ENCODE peak calls at places on chromosomes 2 and 18, in four cellular contexts. J, E, G and H are unnamed samples.

GRCh38 chr2:226048625-226049024 is 649.1 kb downstream of the NYAP2 start:
- DNase-seq in J (peak; percentile 9), E (no peak), G (no peak), H (no peak)

GRCh38 chr18:48852292-48852691 is 98.5 kb downstream of the SMAD7 start:
- DNase-seq in J (no peak), E (peak; percentile 25), G (no peak), H (no peak)

GRCh38 chr2:238313991-238314350 is 6.3 kb upstream of the TRAF3IP1 start:
- DNase-seq in J (no peak), E (no peak), G (no peak), H (no peak)

GRCh38 chr2:69989017-69989416 is 27.6 kb upstream of the ASPRV1 start:
- DNase-seq in J (no peak), E (no peak), G (no peak), H (no peak)

GRCh38 chr2:161063946-161064306 is 96.3 kb upstream of the TANK start:
- DNase-seq in J (no peak), E (no peak), G (no peak), H (no peak)

GRCh38 chr2:30095402-30095801 is 51.4 kb upstream of the YPEL5 start:
- DNase-seq in J (no peak), E (no peak), G (no peak), H (no peak)

GRCh38 chr18:48816554-48816953 is 134.2 kb downstream of the SMAD7 start:
- DNase-seq in J (no peak), E (no peak), G (no peak), H (no peak)

GRCh38 chr2:143161982-143162837 is 33.0 kb downstream of the ARHGAP15 start:
- DNase-seq in J (peak; percentile 49), E (peak; percentile 13), G (peak; percentile 40), H (peak; percentile 58)

GRCh38 chr2:174205562-174205961 is 42.8 kb downstream of the OLA1 start:
- DNase-seq in J (no peak), E (no peak), G (no peak), H (no peak)

GRCh38 chr2:233513953-233514655 is 52.5 kb downstream of the USP40 start:
- DNase-seq in J (no peak), E (no peak), G (no peak), H (no peak)

GRCh38 chr2:217286833-217287232 is 427.0 kb upstream of the TNP1 start:
- DNase-seq in J (no peak), E (no peak), G (no peak), H (no peak)

GRCh38 chr2:170820647-170821630 is 4.3 kb downstream of the GAD1 start:
- DNase-seq in J (no peak), E (peak; percentile 58), G (peak; percentile 22), H (no peak)

GRCh38 chr2:196750977-196751631 is 48.4 kb downstream of the GTF3C3 start:
- DNase-seq in J (peak; percentile 68), E (peak; percentile 34), G (peak; percentile 83), H (peak; percentile 72)

GRCh38 chr2:18117592-18117991 is 239.1 kb downstream of the KCNS3 start:
- DNase-seq in J (peak; percentile 35), E (no peak), G (peak; percentile 61), H (peak; percentile 34)

GRCh38 chr18:57859314-57859713 is 56.2 kb upstream of the ATP8B1 start:
- DNase-seq in J (peak; percentile 44), E (peak; percentile 26), G (peak; percentile 20), H (peak; percentile 21)
- TF ChIP-seq ELF4 in J (no peak), E (no peak), G (no peak), H (no peak)

DNA sequence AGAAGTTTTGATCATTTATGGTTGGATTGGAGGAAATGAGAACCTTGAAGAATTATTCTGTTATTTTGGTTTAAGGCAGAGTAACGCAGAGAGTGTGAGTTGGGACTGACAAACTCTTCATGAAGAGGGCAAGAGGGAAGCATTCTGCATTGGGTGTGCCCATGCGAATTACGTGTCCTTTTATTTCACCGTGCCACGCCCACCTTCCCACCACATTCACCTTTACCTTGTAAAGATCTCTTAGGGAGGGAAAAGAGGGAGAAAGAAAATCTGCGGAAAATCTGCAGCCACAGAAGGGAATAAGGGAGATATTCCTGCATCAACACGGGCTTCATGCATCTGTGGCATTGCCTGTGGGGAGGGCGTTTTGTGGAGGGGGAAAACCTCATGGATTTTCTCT is 31.8 kb downstream of the SLC9A4 start:
- DNase-seq in J (no peak), E (no peak), G (no peak), H (no peak)
- TF ChIP-seq ELF4 in J (no peak), E (no peak), G (no peak), H (no peak)

GRCh38 chr2:240134466-240134865 is 1.6 kb downstream of the COPS9 start:
- DNase-seq in J (no peak), E (no peak), G (no peak), H (no peak)
- TF ChIP-seq ELF4 in J (no peak), E (no peak), G (no peak), H (no peak)

GRCh38 chr2:128435576-128436497 is 117.2 kb upstream of the HS6ST1 start:
- DNase-seq in J (no peak), E (no peak), G (no peak), H (no peak)
- TF ChIP-seq ELF4 in J (no peak), E (no peak), G (no peak), H (no peak)

DNA sequence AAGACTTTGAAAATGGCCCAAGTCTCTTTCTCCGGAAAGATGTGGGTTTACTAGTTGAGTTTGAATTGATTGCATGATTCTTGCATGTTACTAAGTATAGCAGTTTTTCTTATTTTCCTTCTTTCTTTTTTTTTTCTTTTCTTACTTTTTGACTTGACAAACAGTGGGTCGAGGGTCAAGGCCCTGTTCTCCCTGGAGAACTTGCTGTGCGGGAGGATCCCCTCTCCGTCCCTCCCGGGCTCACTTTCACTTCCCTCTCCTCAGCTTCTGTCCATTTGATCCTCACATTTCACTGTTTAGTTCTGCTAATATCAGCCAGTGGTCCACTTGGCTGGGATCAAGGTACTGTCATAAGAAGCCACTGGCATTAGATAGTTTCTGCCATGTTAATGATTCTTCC is 767.4 kb downstream of the TDRD15 start:
- DNase-seq in J (no peak), E (no peak), G (no peak), H (no peak)
- TF ChIP-seq ELF4 in J (no peak), E (no peak), G (no peak), H (no peak)

GRCh38 chr2:98507940-98508689 is 63.5 kb downstream of the INPP4A start:
- DNase-seq in J (no peak), E (peak; percentile 84), G (no peak), H (no peak)

GRCh38 chr2:98507461-98507860 is 62.8 kb downstream of the INPP4A start:
- DNase-seq in J (no peak), E (peak; percentile 24), G (no peak), H (no peak)

GRCh38 chr2:98504386-98505109 is 59.9 kb downstream of the INPP4A start:
- DNase-seq in J (no peak), E (no peak), G (no peak), H (no peak)

GRCh38 chr2:98505311-98505808 is 60.7 kb downstream of the INPP4A start:
- DNase-seq in J (no peak), E (no peak), G (no peak), H (no peak)

GRCh38 chr2:98505991-98506664 is 61.5 kb downstream of the INPP4A start:
- DNase-seq in J (no peak), E (no peak), G (no peak), H (no peak)
- TF ChIP-seq ELF4 in J (no peak), E (no peak), G (no peak), H (no peak)